ENCODE peak calls at places on chromosomes 6 and 20, in four cellular contexts. A, L, D and B are unnamed samples.
A peak's percentile ranks its signal among the peaks of the same experiment; 100 is the strongest.

GRCh38 chr20:25035924-25036323 is 22.0 kb downstream of the ACSS1 start:
- DNase-seq in A (no peak), L (no peak), D (no peak), B (no peak)

GRCh38 chr6:45148278-45148677 is 179.9 kb upstream of the RUNX2 start:
- DNase-seq in A (no peak), L (no peak), D (no peak), B (no peak)

GRCh38 chr6:28683945-28684538 is 158.4 kb downstream of the GPX5 start:
- DNase-seq in A (peak; percentile 65), L (no peak), D (no peak), B (no peak)

GRCh38 chr6:109279628-109280027 is 102.6 kb downstream of the CD164 start:
- DNase-seq in A (no peak), L (no peak), D (no peak), B (no peak)

GRCh38 chr6:151154418-151154817 is 85.3 kb upstream of the AKAP12 start:
- DNase-seq in A (peak; percentile 52), L (no peak), D (no peak), B (no peak)

GRCh38 chr20:39885975-39886649 is 802.9 kb downstream of the MAFB start:
- DNase-seq in A (no peak), L (no peak), D (peak; percentile 5), B (peak; percentile 33)

GRCh38 chr6:18317850-18318249 is 53.5 kb upstream of the DEK start:
- DNase-seq in A (no peak), L (no peak), D (no peak), B (no peak)

GRCh38 chr6:78192057-78192456 is 539.2 kb downstream of the MEI4 start:
- DNase-seq in A (no peak), L (no peak), D (no peak), B (no peak)

GRCh38 chr20:33076662-33077398 is 2.6 kb upstream of the BPIFB4 start:
- DNase-seq in A (no peak), L (no peak), D (no peak), B (peak; percentile 7)

GRCh38 chr6:15936503-15936902 is 192.4 kb upstream of the MYLIP start:
- DNase-seq in A (no peak), L (peak; percentile 75), D (peak; percentile 17), B (no peak)

GRCh38 chr20:63536241-63536977 is 767 bp downstream of the PTK6 start:
- DNase-seq in A (no peak), L (no peak), D (no peak), B (no peak)

GRCh38 chr6:36244641-36245280 is 25.1 kb upstream of the PNPLA1 start:
- DNase-seq in A (peak; percentile 62), L (no peak), D (no peak), B (no peak)

GRCh38 chr6:87762116-87762515 is 60.1 kb upstream of the AKIRIN2 start:
- DNase-seq in A (no peak), L (no peak), D (no peak), B (no peak)

GRCh38 chr6:157012355-157012754 is 235.2 kb downstream of the ARID1B start:
- DNase-seq in A (no peak), L (no peak), D (no peak), B (no peak)

GRCh38 chr6:84547341-84547794 is 217.0 kb downstream of the TBX18 start:
- DNase-seq in A (peak; percentile 33), L (peak; percentile 31), D (no peak), B (no peak)

GRCh38 chr6:84551797-84552196 is 212.6 kb downstream of the TBX18 start:
- DNase-seq in A (no peak), L (no peak), D (no peak), B (no peak)

GRCh38 chr6:84549912-84550311 is 214.5 kb downstream of the TBX18 start:
- DNase-seq in A (peak; percentile 7), L (no peak), D (no peak), B (no peak)

DNA sequence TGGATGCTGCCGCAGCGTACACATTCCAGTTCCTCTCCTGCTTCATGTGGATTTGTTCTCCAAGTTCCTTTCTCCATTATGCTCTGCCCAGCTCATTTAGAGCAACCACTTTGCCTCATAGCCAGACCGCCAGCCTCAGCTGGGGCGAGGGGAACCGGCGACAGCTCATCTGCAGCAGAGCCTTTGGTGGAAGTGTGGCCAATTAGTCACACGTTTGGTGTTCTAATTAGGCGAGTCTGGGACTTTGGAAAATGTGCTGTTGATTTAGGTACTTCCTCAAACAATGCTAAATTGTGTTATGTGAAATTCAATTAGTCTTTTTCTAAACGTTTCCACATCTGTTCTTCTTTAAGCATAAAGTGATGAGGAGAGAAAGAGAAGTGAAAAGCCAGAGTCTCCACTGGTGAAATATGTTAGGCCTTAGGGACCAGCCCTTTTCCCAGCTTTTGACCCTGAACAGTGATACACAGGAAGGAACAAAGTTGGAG is 217.9 kb downstream of the TBX18 start:
- DNase-seq in A (no peak), L (peak; percentile 52), D (no peak), B (no peak)
- TF ChIP-seq SPI1 in A (no peak), L (peak; percentile 15), D (no peak), B (no peak)

DNA sequence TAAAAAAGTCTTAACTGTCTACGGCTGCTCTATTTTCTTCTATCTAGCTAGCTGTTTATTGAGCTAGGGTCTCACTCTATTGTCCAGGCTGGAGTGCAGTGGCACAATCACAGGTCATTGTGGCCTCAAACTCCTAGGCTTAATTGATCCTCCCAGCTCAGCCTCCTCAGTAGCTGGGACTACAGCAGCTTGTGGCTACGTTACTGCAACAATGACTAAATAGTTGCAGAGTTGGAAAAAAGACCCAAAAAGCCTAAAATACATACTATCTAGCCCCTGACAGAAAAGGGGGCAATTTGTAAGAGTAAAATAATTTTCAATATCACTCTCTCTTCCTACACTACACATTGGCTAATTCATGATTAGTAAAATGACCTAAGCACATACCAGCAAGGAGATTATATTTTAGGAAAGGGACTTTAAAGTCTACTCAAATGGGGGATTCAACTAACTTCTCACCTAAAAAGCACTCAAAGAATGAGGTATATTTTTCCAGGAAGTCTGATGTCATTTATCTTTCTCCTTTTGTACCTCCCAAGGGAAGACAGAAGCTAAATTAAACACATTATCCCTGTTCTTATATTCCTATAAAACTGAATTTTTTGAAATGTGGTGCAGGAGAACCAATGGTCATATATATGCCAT is 82.8 kb downstream of the ZMYND8 start:
- DNase-seq in A (no peak), L (no peak), D (no peak), B (no peak)
- TF ChIP-seq SPI1 in A (no peak), L (no peak), D (no peak), B (no peak)

DNA sequence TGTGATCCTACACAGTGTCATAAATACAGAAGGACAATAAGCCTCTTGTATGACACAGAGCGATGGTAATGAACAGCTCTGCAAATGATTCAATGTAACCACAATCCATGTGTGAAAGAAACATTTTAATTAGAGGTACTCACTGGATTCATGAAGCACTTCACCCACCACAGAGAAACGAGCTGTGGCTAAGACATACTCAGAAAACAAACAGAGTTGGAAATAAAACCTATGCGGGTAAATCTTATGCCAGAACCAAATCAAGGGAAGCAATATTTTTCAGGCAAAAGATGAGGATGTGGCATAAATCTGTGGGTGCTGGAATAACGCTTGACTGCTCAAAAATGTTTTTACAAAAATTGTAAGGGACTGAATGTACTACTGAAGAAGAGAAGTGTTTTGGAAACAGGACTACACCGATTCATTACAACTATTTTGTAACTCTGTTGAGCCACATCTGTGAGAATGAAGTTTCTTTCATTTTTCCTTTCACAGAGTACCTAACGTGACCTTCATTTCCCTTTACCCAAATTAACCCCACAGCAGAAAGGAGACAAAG is 112.1 kb downstream of the WDR27 start:
- DNase-seq in A (no peak), L (no peak), D (no peak), B (no peak)
- TF ChIP-seq SPI1 in A (no peak), L (peak; percentile 13), D (no peak), B (no peak)

DNA sequence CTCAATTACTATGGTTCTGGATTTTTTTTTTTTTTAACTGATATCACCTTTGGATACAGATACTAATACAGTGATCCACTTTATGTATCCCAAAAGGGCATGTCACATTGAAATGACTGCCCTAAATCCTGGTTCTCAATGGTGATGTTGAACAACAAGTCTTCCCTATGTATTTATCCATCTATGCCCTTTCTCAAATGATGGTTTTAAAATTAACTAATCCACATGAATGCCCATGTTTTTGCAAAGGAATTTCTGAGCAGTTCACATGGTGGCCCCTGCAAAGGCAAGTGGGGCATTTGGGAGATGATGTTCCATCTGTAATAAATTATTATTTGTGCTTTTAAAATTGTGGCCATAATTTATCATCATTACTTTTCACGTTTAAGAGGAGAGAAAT is 2.7 kb downstream of the ADGRB3 start:
- DNase-seq in A (no peak), L (no peak), D (no peak), B (no peak)
- TF ChIP-seq SPI1 in A (no peak), L (no peak), D (no peak), B (no peak)

GRCh38 chr6:24777227-24777626 is 2.5 kb downstream of the GMNN start:
- DNase-seq in A (no peak), L (no peak), D (no peak), B (no peak)
- TF ChIP-seq SPI1 in A (no peak), L (no peak), D (no peak), B (no peak)

DNA sequence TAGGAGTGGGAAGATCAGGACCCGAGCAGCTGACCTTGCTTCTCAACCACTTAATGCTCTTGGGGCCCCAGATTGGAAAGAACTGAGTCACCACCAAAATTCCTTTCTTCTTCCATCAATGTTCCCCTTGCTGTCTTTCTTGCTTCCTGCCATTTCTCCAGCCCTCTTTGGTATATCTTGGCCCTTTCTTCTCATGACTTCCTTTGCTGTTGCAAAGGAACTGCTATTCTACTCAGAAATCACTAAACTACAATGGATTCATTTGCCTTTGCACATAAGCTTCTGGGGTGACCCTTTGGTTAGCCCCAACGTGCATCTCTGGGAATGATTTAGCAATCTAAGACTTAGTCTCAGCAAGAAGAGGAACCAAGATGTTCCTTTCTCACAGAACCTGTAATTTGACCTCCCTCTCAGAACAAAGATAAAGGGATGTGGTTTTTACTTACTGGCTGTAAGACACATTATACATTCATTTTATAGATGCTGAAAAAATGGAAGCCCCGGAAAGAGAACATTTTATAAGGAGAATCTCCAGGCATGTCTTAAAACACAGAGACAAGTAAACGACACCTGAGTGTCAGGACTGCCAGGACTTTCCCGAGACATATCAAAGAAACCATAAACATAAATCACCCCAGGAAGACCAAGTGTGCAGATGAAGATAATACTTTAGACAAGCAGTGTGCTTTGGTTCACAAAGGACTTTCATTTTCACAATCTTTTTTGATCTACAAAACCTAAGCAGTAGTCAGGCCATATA is 98.9 kb upstream of the TNFAIP3 start:
- DNase-seq in A (no peak), L (peak; percentile 79), D (no peak), B (peak; percentile 79)
- TF ChIP-seq SPI1 in A (no peak), L (peak; percentile 9), D (peak; percentile 39), B (peak; percentile 67)

DNA sequence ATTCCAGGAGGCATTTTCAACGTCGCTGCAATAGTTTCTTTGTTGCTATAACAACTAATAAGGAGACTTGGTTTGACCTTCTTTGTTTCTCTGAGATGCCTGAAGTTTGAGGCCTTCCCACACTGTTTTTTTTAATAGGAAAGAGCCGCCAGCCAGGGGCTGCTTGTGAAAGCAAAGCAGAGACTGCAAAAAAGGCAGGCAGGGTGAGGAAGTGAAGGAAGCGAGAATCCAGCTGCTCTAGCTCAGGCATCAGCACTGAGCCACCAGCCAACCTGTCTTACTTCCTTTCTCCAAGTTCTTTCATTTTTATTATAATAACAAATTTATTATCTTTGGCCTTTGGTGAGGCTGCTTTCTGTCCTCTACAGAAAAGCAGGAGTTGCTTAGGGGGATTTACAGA is 179.1 kb downstream of the DOK5 start:
- DNase-seq in A (no peak), L (no peak), D (no peak), B (no peak)
- TF ChIP-seq SPI1 in A (no peak), L (no peak), D (no peak), B (no peak)

DNA sequence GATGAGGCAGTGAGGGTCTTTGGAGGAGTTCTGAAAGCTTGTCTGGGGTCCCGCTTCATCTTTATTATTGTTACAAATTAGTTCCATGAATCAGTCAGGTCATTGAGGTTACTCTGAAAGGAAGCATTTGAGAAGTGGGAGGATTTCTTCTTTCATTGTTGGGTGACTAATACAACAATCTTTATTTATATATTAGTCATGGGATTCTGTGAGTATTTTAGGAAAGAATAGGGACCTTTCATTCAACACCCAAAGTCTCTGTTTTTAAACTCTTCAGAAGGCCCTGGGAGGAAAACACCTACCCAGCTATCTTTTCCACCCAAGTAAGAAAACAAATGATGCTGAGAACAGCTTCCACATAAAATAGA is 98.3 kb downstream of the SOD2 start:
- DNase-seq in A (no peak), L (no peak), D (no peak), B (no peak)
- TF ChIP-seq SPI1 in A (no peak), L (no peak), D (no peak), B (no peak)